ENCODE peak calls at places on chromosomes 3 and 15, in eight cellular contexts. One of them, this sample, is unnamed.

GRCh38 chr15:87746333-87746732 is 510.2 kb downstream of the NTRK3 start:
- DNase-seq in heart right ventricle: no peak
- DNase-seq in fibroblast of the aortic adventitia: no peak
- DNase-seq in GM06990: no peak
- DNase-seq in heart left ventricle: no peak
- DNase-seq in osteoblast: no peak
- DNase-seq in GM20000: no peak
- DNase-seq in CD4-positive, alpha-beta T cell: no peak
- DNase-seq in this sample: no peak

GRCh38 chr15:81394609-81395008 is 20.6 kb upstream of the TMC3 start:
- DNase-seq in heart right ventricle: no peak
- DNase-seq in fibroblast of the aortic adventitia: peak
- DNase-seq in GM06990: no peak
- DNase-seq in heart left ventricle: no peak
- DNase-seq in osteoblast: no peak
- DNase-seq in GM20000: no peak
- DNase-seq in CD4-positive, alpha-beta T cell: no peak
- DNase-seq in this sample: no peak

GRCh38 chr15:44811347-44811746 is 75.0 kb downstream of the TRIM69 start:
- DNase-seq in heart right ventricle: no peak
- DNase-seq in fibroblast of the aortic adventitia: no peak
- DNase-seq in GM06990: no peak
- DNase-seq in heart left ventricle: no peak
- DNase-seq in osteoblast: no peak
- DNase-seq in GM20000: no peak
- DNase-seq in CD4-positive, alpha-beta T cell: no peak
- DNase-seq in this sample: no peak

GRCh38 chr3:37905346-37905745 is 43.7 kb downstream of the CTDSPL start:
- DNase-seq in heart right ventricle: no peak
- DNase-seq in fibroblast of the aortic adventitia: peak
- DNase-seq in GM06990: no peak
- DNase-seq in heart left ventricle: no peak
- DNase-seq in osteoblast: no peak
- DNase-seq in GM20000: no peak
- DNase-seq in CD4-positive, alpha-beta T cell: no peak
- DNase-seq in this sample: no peak

GRCh38 chr15:99682455-99682854 is 50.8 kb downstream of the LYSMD4 start:
- DNase-seq in heart right ventricle: no peak
- DNase-seq in fibroblast of the aortic adventitia: peak
- DNase-seq in GM06990: no peak
- DNase-seq in heart left ventricle: no peak
- DNase-seq in osteoblast: peak
- DNase-seq in GM20000: no peak
- DNase-seq in CD4-positive, alpha-beta T cell: no peak
- DNase-seq in this sample: no peak

GRCh38 chr15:23440596-23440995 is 6.4 kb downstream of the GOLGA6L2 start:
- DNase-seq in heart right ventricle: no peak
- DNase-seq in fibroblast of the aortic adventitia: no peak
- DNase-seq in GM06990: no peak
- DNase-seq in heart left ventricle: no peak
- DNase-seq in osteoblast: no peak
- DNase-seq in GM20000: no peak
- DNase-seq in CD4-positive, alpha-beta T cell: no peak
- DNase-seq in this sample: no peak

GRCh38 chr3:119596392-119596791 is 1.3 kb upstream of the PLA1A start:
- DNase-seq in heart right ventricle: no peak
- DNase-seq in fibroblast of the aortic adventitia: no peak
- DNase-seq in GM06990: no peak
- DNase-seq in heart left ventricle: no peak
- DNase-seq in osteoblast: no peak
- DNase-seq in GM20000: no peak
- DNase-seq in CD4-positive, alpha-beta T cell: no peak
- DNase-seq in this sample: no peak

GRCh38 chr3:72273615-72274014 is 488.7 kb upstream of the PROK2 start:
- DNase-seq in heart right ventricle: no peak
- DNase-seq in fibroblast of the aortic adventitia: peak
- DNase-seq in GM06990: no peak
- DNase-seq in heart left ventricle: no peak
- DNase-seq in osteoblast: peak
- DNase-seq in GM20000: no peak
- DNase-seq in CD4-positive, alpha-beta T cell: no peak
- DNase-seq in this sample: no peak

GRCh38 chr15:89653578-89653977 is 1.7 kb downstream of the KIF7 start:
- DNase-seq in heart right ventricle: no peak
- DNase-seq in fibroblast of the aortic adventitia: no peak
- DNase-seq in GM06990: no peak
- DNase-seq in heart left ventricle: no peak
- DNase-seq in osteoblast: peak
- DNase-seq in GM20000: no peak
- DNase-seq in CD4-positive, alpha-beta T cell: no peak
- DNase-seq in this sample: no peak

GRCh38 chr3:3800076-3800448 is 831 bp downstream of the LRRN1 start:
- DNase-seq in heart right ventricle: no peak
- DNase-seq in fibroblast of the aortic adventitia: no peak
- DNase-seq in GM06990: no peak
- DNase-seq in heart left ventricle: no peak
- DNase-seq in osteoblast: peak
- DNase-seq in GM20000: peak
- DNase-seq in CD4-positive, alpha-beta T cell: no peak
- DNase-seq in this sample: peak

GRCh38 chr15:72700076-72700475 is 14.1 kb downstream of the BBS4 start:
- DNase-seq in heart right ventricle: no peak
- DNase-seq in fibroblast of the aortic adventitia: no peak
- DNase-seq in GM06990: no peak
- DNase-seq in heart left ventricle: no peak
- DNase-seq in osteoblast: no peak
- DNase-seq in GM20000: no peak
- DNase-seq in CD4-positive, alpha-beta T cell: no peak
- DNase-seq in this sample: no peak

GRCh38 chr3:170918715-170919114 is 10.3 kb upstream of the EIF5A2 start:
- DNase-seq in heart right ventricle: no peak
- DNase-seq in fibroblast of the aortic adventitia: no peak
- DNase-seq in GM06990: no peak
- DNase-seq in heart left ventricle: no peak
- DNase-seq in osteoblast: no peak
- DNase-seq in GM20000: no peak
- DNase-seq in CD4-positive, alpha-beta T cell: no peak
- DNase-seq in this sample: no peak

GRCh38 chr3:147616998-147617619 is 207.9 kb downstream of the ZIC1 start:
- DNase-seq in heart right ventricle: no peak
- DNase-seq in fibroblast of the aortic adventitia: peak
- DNase-seq in GM06990: no peak
- DNase-seq in heart left ventricle: no peak
- DNase-seq in osteoblast: no peak
- DNase-seq in GM20000: no peak
- DNase-seq in CD4-positive, alpha-beta T cell: no peak
- DNase-seq in this sample: no peak

DNA sequence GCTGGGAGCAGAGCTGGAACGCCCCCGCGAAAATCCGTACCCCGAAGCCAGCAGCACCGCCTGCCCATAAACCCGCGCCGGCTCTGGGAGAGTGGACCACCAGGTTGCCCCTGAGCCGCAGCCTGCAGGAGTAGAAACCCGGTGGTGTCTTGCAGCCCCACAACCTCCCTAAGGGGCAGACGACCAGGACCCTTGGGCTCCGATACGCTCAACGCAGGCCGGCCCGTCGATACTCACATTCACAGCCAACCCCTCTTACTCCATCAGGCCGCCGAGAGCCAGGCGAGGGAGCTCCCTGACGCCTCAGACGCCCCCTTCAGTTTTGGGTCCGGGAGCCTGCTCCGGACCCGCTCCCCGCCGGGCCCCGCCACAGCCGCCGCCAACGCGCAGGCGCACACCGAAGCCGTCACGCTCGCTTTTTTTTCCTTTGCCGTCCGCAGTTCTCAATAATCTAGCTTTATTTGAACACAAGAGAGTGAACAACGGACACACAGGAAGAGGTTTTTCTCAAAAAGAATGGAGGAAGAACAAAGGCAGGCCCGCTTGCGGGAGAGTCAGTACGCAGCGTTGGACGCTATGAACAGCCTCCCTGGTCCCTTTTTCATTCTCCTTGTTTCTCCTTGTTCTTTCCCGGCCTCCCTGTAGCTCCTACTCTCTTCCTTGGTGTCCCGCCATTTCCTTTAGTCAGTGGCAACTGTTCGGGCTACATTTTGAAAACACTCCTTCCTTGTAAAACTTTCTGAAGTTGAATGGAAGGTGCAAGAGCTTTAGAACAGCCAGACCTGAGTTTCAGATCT is at the start of gene ZNF106:
- DNase-seq in heart right ventricle: peak
- DNase-seq in fibroblast of the aortic adventitia: peak
- DNase-seq in GM06990: peak
- DNase-seq in heart left ventricle: peak
- DNase-seq in osteoblast: peak
- DNase-seq in GM20000: peak
- DNase-seq in CD4-positive, alpha-beta T cell: peak
- DNase-seq in this sample: peak
- TF ChIP-seq CTCF in heart right ventricle: no peak
- TF ChIP-seq CTCF in fibroblast of the aortic adventitia: peak
- TF ChIP-seq CTCF in GM06990: peak
- TF ChIP-seq CTCF in heart left ventricle: no peak
- TF ChIP-seq CTCF in osteoblast: no peak
- TF ChIP-seq CTCF in GM20000: no peak
- TF ChIP-seq CTCF in CD4-positive, alpha-beta T cell: no peak
- TF ChIP-seq CTCF in this sample: no peak

DNA sequence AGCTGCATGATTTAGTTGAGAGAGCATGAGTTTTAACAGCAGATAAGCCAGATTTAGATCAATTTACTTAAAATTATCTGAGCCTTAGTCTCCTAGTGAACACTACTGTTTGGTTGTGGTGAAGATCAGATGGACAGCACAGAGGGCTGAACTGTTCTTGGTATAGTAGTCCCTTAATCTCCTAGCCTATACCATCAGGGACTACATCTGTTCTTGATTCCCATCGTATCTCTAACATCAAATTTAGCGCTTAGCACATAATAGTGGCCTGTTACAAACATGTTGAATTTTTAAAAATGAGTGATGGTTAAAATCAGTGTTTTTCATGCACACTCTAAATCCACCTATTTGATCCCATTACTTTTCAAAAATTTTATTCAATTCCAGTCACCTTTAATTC is 507.7 kb downstream of the GRM7 start:
- DNase-seq in heart right ventricle: no peak
- DNase-seq in fibroblast of the aortic adventitia: no peak
- DNase-seq in GM06990: no peak
- DNase-seq in heart left ventricle: no peak
- DNase-seq in osteoblast: no peak
- DNase-seq in GM20000: no peak
- DNase-seq in CD4-positive, alpha-beta T cell: no peak
- DNase-seq in this sample: no peak
- TF ChIP-seq CTCF in heart right ventricle: no peak
- TF ChIP-seq CTCF in fibroblast of the aortic adventitia: no peak
- TF ChIP-seq CTCF in GM06990: no peak
- TF ChIP-seq CTCF in heart left ventricle: no peak
- TF ChIP-seq CTCF in osteoblast: no peak
- TF ChIP-seq CTCF in GM20000: no peak
- TF ChIP-seq CTCF in CD4-positive, alpha-beta T cell: no peak
- TF ChIP-seq CTCF in this sample: no peak

GRCh38 chr15:38817427-38818155 is 253.0 kb upstream of the RASGRP1 start:
- DNase-seq in heart right ventricle: peak
- DNase-seq in fibroblast of the aortic adventitia: peak
- DNase-seq in GM06990: peak
- DNase-seq in heart left ventricle: peak
- DNase-seq in osteoblast: peak
- DNase-seq in GM20000: peak
- DNase-seq in CD4-positive, alpha-beta T cell: peak
- DNase-seq in this sample: peak
- TF ChIP-seq CTCF in heart right ventricle: peak
- TF ChIP-seq CTCF in fibroblast of the aortic adventitia: peak
- TF ChIP-seq CTCF in GM06990: peak
- TF ChIP-seq CTCF in heart left ventricle: peak
- TF ChIP-seq CTCF in osteoblast: peak
- TF ChIP-seq CTCF in GM20000: peak
- TF ChIP-seq CTCF in CD4-positive, alpha-beta T cell: peak
- TF ChIP-seq CTCF in this sample: peak

GRCh38 chr3:10169000-10169496 is 4.3 kb downstream of the IRAK2 start:
- DNase-seq in heart right ventricle: no peak
- DNase-seq in fibroblast of the aortic adventitia: no peak
- DNase-seq in GM06990: no peak
- DNase-seq in heart left ventricle: no peak
- DNase-seq in osteoblast: no peak
- DNase-seq in GM20000: no peak
- DNase-seq in CD4-positive, alpha-beta T cell: no peak
- DNase-seq in this sample: no peak
- TF ChIP-seq CTCF in heart right ventricle: no peak
- TF ChIP-seq CTCF in fibroblast of the aortic adventitia: no peak
- TF ChIP-seq CTCF in GM06990: no peak
- TF ChIP-seq CTCF in heart left ventricle: no peak
- TF ChIP-seq CTCF in osteoblast: no peak
- TF ChIP-seq CTCF in GM20000: no peak
- TF ChIP-seq CTCF in CD4-positive, alpha-beta T cell: no peak
- TF ChIP-seq CTCF in this sample: no peak

This sample was measured in GM10248.